ENCODE peak calls at places on chromosomes 12 and 14, in four cellular contexts. L is small intestine, N is pancreas, X is hepatocyte. W is an unnamed sample.

GRCh38 chr14:101972126-101972785 is 7.9 kb downstream of the DYNC1H1 start:
- DNase-seq in L (peak; percentile 95), N (peak; percentile 67), X (peak; percentile 93), W (peak; percentile 49)

GRCh38 chr14:98909251-98909944 is 362.6 kb downstream of the BCL11B start:
- DNase-seq in L (peak; percentile 95), N (no peak), X (no peak), W (no peak)

GRCh38 chr14:21352587-21352986 is 31.2 kb downstream of the SUPT16H start:
- DNase-seq in L (peak; percentile 9), N (no peak), X (no peak), W (no peak)

GRCh38 chr12:96034631-96035282 is 630 bp downstream of the LTA4H start:
- DNase-seq in L (peak; percentile 37), N (no peak), X (peak; percentile 62), W (peak; percentile 52)

GRCh38 chr14:85273952-85274351 is 256.0 kb upstream of the FLRT2 start:
- DNase-seq in L (no peak), N (no peak), X (no peak), W (no peak)

GRCh38 chr12:115004469-115005146 is 320.6 kb upstream of the TBX3 start:
- DNase-seq in L (peak; percentile 10), N (no peak), X (no peak), W (no peak)

GRCh38 chr12:28104338-28104737 is 85.9 kb upstream of the CCDC91 start:
- DNase-seq in L (no peak), N (no peak), X (no peak), W (no peak)

GRCh38 chr14:32618991-32619390 is 289.9 kb downstream of the AKAP6 start:
- DNase-seq in L (no peak), N (no peak), X (no peak), W (no peak)

GRCh38 chr12:12331244-12331771 is 18.7 kb downstream of the MANSC1 start:
- DNase-seq in L (no peak), N (no peak), X (peak; percentile 45), W (no peak)

GRCh38 chr12:113465808-113466769 is 5.6 kb downstream of the LHX5 start:
- DNase-seq in L (no peak), N (no peak), X (no peak), W (no peak)

GRCh38 chr12:11705010-11705409 is 55.5 kb downstream of the ETV6 start:
- DNase-seq in L (no peak), N (no peak), X (peak; percentile 34), W (no peak)

GRCh38 chr12:122961551-122962329 is 4.5 kb downstream of the ABCB9 start:
- DNase-seq in L (peak; percentile 93), N (no peak), X (no peak), W (peak; percentile 77)

GRCh38 chr14:61699092-61699491 is 3.8 kb downstream of the HIF1A start:
- DNase-seq in L (no peak), N (no peak), X (no peak), W (no peak)

GRCh38 chr14:84533181-84533580 is 996.8 kb upstream of the FLRT2 start:
- DNase-seq in L (no peak), N (no peak), X (no peak), W (no peak)

GRCh38 chr12:100163416-100164152 is 20.9 kb upstream of the BLTP3B start:
- DNase-seq in L (peak; percentile 85), N (peak; percentile 75), X (peak; percentile 85), W (peak; percentile 90)

GRCh38 chr12:30019386-30020140 is 235.8 kb upstream of the TMTC1 start:
- DNase-seq in L (no peak), N (no peak), X (no peak), W (no peak)

GRCh38 chr12:12807970-12808702 is 5.0 kb upstream of the DDX47 start:
- DNase-seq in L (peak; percentile 62), N (no peak), X (no peak), W (peak; percentile 51)

GRCh38 chr14:21556378-21557083 is 23.3 kb downstream of the OR10G3 start:
- DNase-seq in L (no peak), N (no peak), X (no peak), W (no peak)

GRCh38 chr12:109065853-109066193 is 13.4 kb downstream of the USP30 start:
- DNase-seq in L (no peak), N (no peak), X (no peak), W (no peak)

GRCh38 chr14:89861630-89862029 is 92.9 kb downstream of the EFCAB11 start:
- DNase-seq in L (no peak), N (no peak), X (no peak), W (no peak)

GRCh38 chr12:108515916-108516315 is 839 bp downstream of the FICD start:
- DNase-seq in L (peak; percentile 9), N (peak; percentile 46), X (no peak), W (no peak)

GRCh38 chr12:24997970-24998582 is 49.2 kb upstream of the BCAT1 start:
- DNase-seq in L (no peak), N (no peak), X (no peak), W (no peak)

GRCh38 chr12:14937689-14938088 is 648 bp downstream of the ERP27 start:
- DNase-seq in L (no peak), N (no peak), X (no peak), W (no peak)

GRCh38 chr14:89139404-89140247 is 277.4 kb downstream of the FOXN3 start:
- DNase-seq in L (no peak), N (no peak), X (no peak), W (no peak)

GRCh38 chr14:101043891-101044290 is 140.4 kb upstream of the RTL1 start:
- DNase-seq in L (no peak), N (no peak), X (no peak), W (no peak)

GRCh38 chr14:80621701-80622100 is 319.8 kb downstream of the CEP128 start:
- DNase-seq in L (no peak), N (no peak), X (no peak), W (no peak)

GRCh38 chr12:116818948-116819832 is 62.1 kb downstream of the HRK start:
- DNase-seq in L (peak; percentile 83), N (peak; percentile 96), X (peak; percentile 97), W (peak; percentile 88)

GRCh38 chr12:80121661-80122060 is 22.3 kb downstream of the OTOGL start:
- DNase-seq in L (no peak), N (no peak), X (no peak), W (no peak)

GRCh38 chr12:124318336-124319020 is 23.6 kb downstream of the RFLNA start:
- DNase-seq in L (no peak), N (peak; percentile 13), X (no peak), W (no peak)

GRCh38 chr14:97077253-97077653 is 280.1 kb downstream of the VRK1 start:
- DNase-seq in L (peak; percentile 7), N (no peak), X (peak; percentile 63), W (peak; percentile 55)

GRCh38 chr12:6823161-6824084 is 1.8 kb downstream of the GPR162 start:
- DNase-seq in L (no peak), N (no peak), X (peak; percentile 6), W (no peak)

GRCh38 chr12:25373396-25373795 is 122.7 kb upstream of the KRAS start:
- DNase-seq in L (no peak), N (no peak), X (no peak), W (no peak)

GRCh38 chr14:104314251-104314941 is 176.0 kb downstream of the KIF26A start:
- DNase-seq in L (no peak), N (no peak), X (no peak), W (no peak)

GRCh38 chr12:84636801-84637285 is 275.8 kb downstream of the SLC6A15 start:
- DNase-seq in L (no peak), N (no peak), X (no peak), W (no peak)

GRCh38 chr12:89777685-89778379 is 69.2 kb upstream of the ATP2B1 start:
- DNase-seq in L (no peak), N (no peak), X (no peak), W (no peak)
- H3K27ac ChIP-seq in L (no peak overlapping the region), N (no peak overlapping the region), X (no peak overlapping the region), W (no peak overlapping the region)

DNA sequence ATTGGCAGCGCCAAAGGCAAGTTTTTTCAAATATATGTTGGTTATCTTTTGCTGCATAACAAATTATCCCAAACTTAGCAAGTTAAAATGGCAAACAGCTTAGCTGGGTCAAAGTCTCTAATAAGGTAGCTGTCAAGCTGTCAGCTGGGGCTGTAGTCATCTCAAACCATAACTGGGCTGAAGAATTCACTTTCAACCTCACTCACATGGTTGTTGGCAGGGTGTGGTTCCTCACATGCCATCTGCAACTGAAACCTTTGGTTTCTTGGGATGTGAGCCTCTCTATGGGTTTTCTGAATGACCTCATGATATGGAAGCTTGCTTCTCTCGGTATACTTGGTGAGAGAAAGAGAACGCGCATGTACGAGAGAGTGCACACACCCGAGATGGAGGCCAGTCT is 125.4 kb downstream of the LRIG3 start:
- DNase-seq in L (no peak), N (no peak), X (no peak), W (no peak)
- H3K27ac ChIP-seq in L (no peak overlapping the region), N (no peak overlapping the region), X (no peak overlapping the region), W (no peak overlapping the region)

DNA sequence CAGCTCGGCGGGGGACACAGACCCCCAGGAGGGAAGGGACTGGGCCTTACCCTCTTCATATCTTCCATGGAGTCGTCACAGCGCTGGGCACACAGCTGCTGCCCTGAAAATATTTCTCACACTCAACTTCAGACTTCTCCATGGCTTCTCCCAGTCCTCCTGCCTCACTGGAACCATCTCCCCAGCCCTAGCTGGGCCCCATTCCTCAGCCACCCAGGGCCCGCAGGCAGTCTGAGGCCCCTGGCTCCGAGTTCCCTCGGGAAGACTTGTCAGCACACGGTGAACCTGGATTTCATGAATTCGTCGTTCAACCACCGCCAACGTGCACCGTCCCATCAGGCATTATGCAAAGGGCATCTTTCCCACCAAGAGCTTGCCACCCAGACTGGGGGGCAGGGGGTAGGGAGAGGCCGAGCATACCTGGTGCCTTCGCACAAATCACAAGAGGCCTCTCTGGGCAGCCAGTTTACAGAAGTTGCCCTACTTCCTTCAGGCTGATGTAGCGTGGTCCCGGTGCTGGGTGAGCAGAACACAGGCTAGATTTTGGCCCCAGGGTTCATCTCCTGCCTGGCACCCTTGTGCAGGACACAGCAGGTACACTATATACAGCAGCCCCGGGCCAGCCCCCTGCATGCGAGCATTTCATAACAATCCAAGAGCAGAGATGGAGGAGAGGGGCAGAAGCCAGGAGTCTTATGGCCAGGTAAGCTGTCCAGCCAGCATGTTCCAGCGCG is 44.2 kb downstream of the LTBP2 start:
- DNase-seq in L (no peak), N (no peak), X (no peak), W (no peak)
- H3K27ac ChIP-seq in L (no peak overlapping the region), N (no peak overlapping the region), X (no peak overlapping the region), W (peak overlapping the region; percentile 96)

GRCh38 chr14:30558362-30558674 is 640 bp upstream of the G2E3 start:
- DNase-seq in L (no peak), N (no peak), X (no peak), W (no peak)
- H3K27ac ChIP-seq in L (peak overlapping the region; percentile 94), N (peak overlapping the region; percentile 54), X (peak overlapping the region; percentile 92), W (peak overlapping the region; percentile 57)

DNA sequence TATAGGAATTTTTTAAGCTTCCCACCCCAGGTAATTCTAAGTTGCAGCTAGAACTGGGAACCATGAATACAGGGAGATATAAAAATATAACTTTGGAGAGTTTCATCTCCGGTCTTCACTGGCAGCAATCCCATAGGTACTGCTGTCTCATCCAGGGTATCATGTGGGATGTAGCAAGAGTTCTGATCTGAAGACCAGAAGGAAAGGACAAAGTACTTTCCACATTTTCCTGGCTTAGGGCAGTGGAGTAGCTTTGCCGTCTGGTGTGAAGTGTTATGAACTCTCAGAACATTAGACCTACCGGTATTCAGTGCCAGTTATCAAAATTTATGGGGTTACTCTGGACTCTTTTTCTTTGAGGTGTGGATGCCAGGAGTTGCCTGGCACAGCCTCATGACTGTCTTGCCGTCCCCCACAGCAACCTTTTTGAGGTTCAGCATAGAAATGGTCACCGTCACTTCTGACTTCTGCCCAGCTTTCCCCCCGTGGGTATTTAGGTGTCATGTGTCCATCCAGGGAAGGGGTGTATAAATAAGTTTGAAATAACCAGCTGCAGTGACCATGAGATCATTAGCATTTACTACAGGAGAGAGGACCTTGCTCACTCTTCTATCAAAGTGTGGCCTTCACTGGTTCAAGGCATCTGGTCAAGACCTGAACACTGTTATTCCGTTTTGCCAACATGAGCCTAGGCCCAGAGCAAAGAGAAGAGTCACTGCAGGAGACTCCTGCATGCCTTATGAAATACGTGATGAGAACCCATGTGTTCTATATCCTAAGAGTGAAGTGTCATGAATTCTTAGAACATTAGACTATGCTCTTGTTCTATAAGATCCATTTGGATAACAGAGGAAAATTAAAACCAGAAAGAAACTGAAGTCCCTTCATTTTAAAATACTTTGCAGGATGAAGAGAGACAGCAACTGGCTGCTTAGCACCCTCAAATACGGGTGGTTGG is 22.2 kb downstream of the TMEM233 start:
- DNase-seq in L (no peak), N (no peak), X (no peak), W (no peak)
- H3K27ac ChIP-seq in L (no peak overlapping the region), N (no peak overlapping the region), X (no peak overlapping the region), W (peak overlapping the region; percentile 78)